ENCODE peak calls at places on chromosomes 3 and 15, in five cellular contexts. V is LoVo; O is HS-5; N is progenitor cell of endocrine pancreas; Y is activated CD8-positive, alpha-beta memory T cell treated with anti-CD3 and anti-CD28 coated beads, Interleukin-2, amount 10 ng/mL, durations not matched to agents 7 days and 5 days. F is an unnamed sample.

GRCh38 chr3:192818126-192818525 is 90.8 kb upstream of the FGF12 start:
- DNase-seq in V (no peak), Y (no peak), O (no peak), N (no peak), F (no peak)

GRCh38 chr3:190041333-190042041 is 79.2 kb downstream of the P3H2 start:
- DNase-seq in O (no peak), Y (no peak), N (no peak), V (no peak), F (no peak)

GRCh38 chr15:90300988-90301715 is 35.7 kb downstream of the NGRN start:
- DNase-seq in O (no peak), Y (peak), N (peak), V (peak), F (peak)

GRCh38 chr15:83380026-83380425 is 67.1 kb upstream of the SH3GL3 start:
- DNase-seq in N (no peak), O (peak), V (peak), Y (no peak), F (no peak)

GRCh38 chr3:35718921-35719320 is 79.6 kb downstream of the ARPP21 start:
- DNase-seq in V (no peak), Y (no peak), O (no peak), N (no peak), F (no peak)

GRCh38 chr3:71753716-71754609 is at the start of gene GPR27:
- DNase-seq in O (no peak), Y (no peak), N (peak), V (no peak), F (no peak)

GRCh38 chr3:36678216-36679013 is 85.9 kb downstream of the DCLK3 start:
- DNase-seq in O (peak), N (no peak), Y (no peak), V (no peak), F (no peak)

GRCh38 chr3:47176582-47176981 is 12.7 kb upstream of the SETD2 start:
- DNase-seq in Y (no peak), O (no peak), V (no peak), N (no peak), F (no peak)

GRCh38 chr3:59563072-59563605 is 513.3 kb upstream of the CFAP20DC start:
- DNase-seq in V (no peak), N (no peak), Y (no peak), O (no peak), F (no peak)

GRCh38 chr3:13676618-13677017 is 127.7 kb downstream of the FBLN2 start:
- DNase-seq in V (no peak), O (no peak), Y (no peak), N (no peak), F (no peak)

GRCh38 chr15:73747847-73748605 is 5.1 kb downstream of the INSYN1 start:
- DNase-seq in V (no peak), Y (no peak), N (no peak), O (no peak), F (no peak)

GRCh38 chr3:76756578-76756977 is 283.3 kb upstream of the ROBO2 start:
- DNase-seq in O (no peak), N (no peak), Y (no peak), V (peak), F (peak)